ENCODE peak calls at places on chromosomes 6 and 20, in six cellular contexts. One of them, this sample, is unnamed.

GRCh38 chr6:150275489-150275888 is 93.3 kb upstream of the IYD start:
- DNase-seq in A673: no peak
- DNase-seq in BE2C: no peak
- DNase-seq in coronary artery: no peak
- DNase-seq in choroid plexus epithelial cell: no peak
- DNase-seq in RWPE1: no peak
- DNase-seq in this sample: no peak

GRCh38 chr6:158290659-158291058 is 21.6 kb upstream of the TULP4 start:
- DNase-seq in A673: no peak
- DNase-seq in BE2C: no peak
- DNase-seq in coronary artery: no peak
- DNase-seq in RWPE1: no peak
- DNase-seq in choroid plexus epithelial cell: no peak
- DNase-seq in this sample: no peak

GRCh38 chr6:42831237-42831636 is 48.2 kb upstream of the RPL7L1 start:
- DNase-seq in RWPE1: no peak
- DNase-seq in coronary artery: no peak
- DNase-seq in BE2C: no peak
- DNase-seq in A673: no peak
- DNase-seq in choroid plexus epithelial cell: no peak
- DNase-seq in this sample: no peak

GRCh38 chr20:42255820-42256219 is 637.6 kb upstream of the CHD6 start:
- DNase-seq in A673: no peak
- DNase-seq in RWPE1: no peak
- DNase-seq in coronary artery: no peak
- DNase-seq in BE2C: no peak
- DNase-seq in choroid plexus epithelial cell: no peak
- DNase-seq in this sample: no peak

GRCh38 chr6:160089534-160089897 is 32.1 kb upstream of the SLC22A1 start:
- DNase-seq in BE2C: no peak
- DNase-seq in coronary artery: no peak
- DNase-seq in RWPE1: no peak
- DNase-seq in choroid plexus epithelial cell: no peak
- DNase-seq in A673: no peak
- DNase-seq in this sample: no peak

GRCh38 chr20:31260326-31260932 is 3.0 kb downstream of the DEFB115 start:
- DNase-seq in RWPE1: peak; percentile 48
- DNase-seq in A673: peak; percentile 43
- DNase-seq in coronary artery: no peak
- DNase-seq in BE2C: no peak
- DNase-seq in choroid plexus epithelial cell: peak; percentile 5
- DNase-seq in this sample: peak; percentile 21

GRCh38 chr6:71510057-71510713 is 221.6 kb downstream of the OGFRL1 start:
- DNase-seq in A673: peak; percentile 61
- DNase-seq in choroid plexus epithelial cell: peak; percentile 91
- DNase-seq in RWPE1: peak; percentile 53
- DNase-seq in coronary artery: peak; percentile 78
- DNase-seq in BE2C: no peak
- DNase-seq in this sample: peak; percentile 58

GRCh38 chr6:37373822-37374514 is 20.2 kb downstream of the RNF8 start:
- DNase-seq in RWPE1: no peak
- DNase-seq in BE2C: no peak
- DNase-seq in A673: peak; percentile 74
- DNase-seq in choroid plexus epithelial cell: peak; percentile 48
- DNase-seq in coronary artery: no peak
- DNase-seq in this sample: peak; percentile 65

GRCh38 chr6:116298968-116299367 is 19.2 kb upstream of the TSPYL1 start:
- DNase-seq in BE2C: no peak
- DNase-seq in A673: no peak
- DNase-seq in RWPE1: no peak
- DNase-seq in choroid plexus epithelial cell: no peak
- DNase-seq in coronary artery: no peak
- DNase-seq in this sample: no peak

GRCh38 chr6:44067073-44067759 is 60.0 kb downstream of the MRPL14 start:
- DNase-seq in BE2C: no peak
- DNase-seq in choroid plexus epithelial cell: no peak
- DNase-seq in coronary artery: no peak
- DNase-seq in A673: no peak
- DNase-seq in RWPE1: no peak
- DNase-seq in this sample: no peak

GRCh38 chr6:118080547-118080946 is 173.5 kb downstream of the SLC35F1 start:
- DNase-seq in A673: peak; percentile 21
- DNase-seq in coronary artery: no peak
- DNase-seq in BE2C: no peak
- DNase-seq in choroid plexus epithelial cell: peak; percentile 2
- DNase-seq in RWPE1: no peak
- DNase-seq in this sample: no peak

GRCh38 chr20:17762243-17762872 is 62.6 kb downstream of the BANF2 start:
- DNase-seq in BE2C: no peak
- DNase-seq in coronary artery: no peak
- DNase-seq in RWPE1: no peak
- DNase-seq in choroid plexus epithelial cell: no peak
- DNase-seq in A673: no peak
- DNase-seq in this sample: no peak

GRCh38 chr6:125546827-125547226 is 202.6 kb upstream of the HEY2 start:
- DNase-seq in BE2C: no peak
- DNase-seq in RWPE1: no peak
- DNase-seq in A673: peak; percentile 65
- DNase-seq in choroid plexus epithelial cell: peak; percentile 48
- DNase-seq in coronary artery: peak; percentile 77
- DNase-seq in this sample: no peak

GRCh38 chr6:47094351-47094925 is 52.3 kb upstream of the ADGRF1 start:
- DNase-seq in coronary artery: no peak
- DNase-seq in choroid plexus epithelial cell: peak; percentile 59
- DNase-seq in A673: no peak
- DNase-seq in BE2C: no peak
- DNase-seq in RWPE1: peak; percentile 36
- DNase-seq in this sample: peak; percentile 72
- TF ChIP-seq CTCF in coronary artery: no peak
- TF ChIP-seq CTCF in choroid plexus epithelial cell: peak; percentile 51
- TF ChIP-seq CTCF in A673: no peak
- TF ChIP-seq CTCF in BE2C: no peak
- TF ChIP-seq CTCF in RWPE1: no peak
- TF ChIP-seq CTCF in this sample: peak; percentile 29

GRCh38 chr6:90113389-90113788 is 183.3 kb downstream of the BACH2 start:
- DNase-seq in RWPE1: no peak
- DNase-seq in BE2C: no peak
- DNase-seq in A673: no peak
- DNase-seq in choroid plexus epithelial cell: no peak
- DNase-seq in coronary artery: no peak
- DNase-seq in this sample: no peak
- TF ChIP-seq CTCF in RWPE1: no peak
- TF ChIP-seq CTCF in BE2C: no peak
- TF ChIP-seq CTCF in A673: no peak
- TF ChIP-seq CTCF in choroid plexus epithelial cell: no peak
- TF ChIP-seq CTCF in coronary artery: no peak
- TF ChIP-seq CTCF in this sample: no peak

DNA sequence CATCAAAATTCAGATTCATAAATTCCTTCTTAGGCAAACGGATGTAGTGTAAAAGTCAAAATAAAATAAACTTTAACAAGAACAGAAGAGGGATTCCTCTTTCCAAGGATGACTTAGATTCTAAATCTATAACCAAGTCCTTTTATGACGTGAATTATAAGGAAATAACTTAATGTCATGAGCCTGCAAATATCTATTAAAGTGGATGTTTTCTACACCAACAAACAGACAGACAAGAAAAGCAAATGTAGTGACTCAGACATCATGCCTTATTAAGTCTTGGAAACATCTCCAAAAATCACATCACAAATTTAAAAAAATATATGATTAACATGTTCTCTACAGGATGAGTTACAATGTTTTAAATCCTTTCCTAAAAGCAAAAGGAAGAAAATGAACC is 397.1 kb downstream of the ESR1 start:
- DNase-seq in RWPE1: no peak
- DNase-seq in BE2C: no peak
- DNase-seq in coronary artery: no peak
- DNase-seq in A673: no peak
- DNase-seq in choroid plexus epithelial cell: no peak
- DNase-seq in this sample: no peak
- TF ChIP-seq CTCF in RWPE1: no peak
- TF ChIP-seq CTCF in BE2C: no peak
- TF ChIP-seq CTCF in coronary artery: no peak
- TF ChIP-seq CTCF in A673: no peak
- TF ChIP-seq CTCF in choroid plexus epithelial cell: no peak
- TF ChIP-seq CTCF in this sample: no peak

DNA sequence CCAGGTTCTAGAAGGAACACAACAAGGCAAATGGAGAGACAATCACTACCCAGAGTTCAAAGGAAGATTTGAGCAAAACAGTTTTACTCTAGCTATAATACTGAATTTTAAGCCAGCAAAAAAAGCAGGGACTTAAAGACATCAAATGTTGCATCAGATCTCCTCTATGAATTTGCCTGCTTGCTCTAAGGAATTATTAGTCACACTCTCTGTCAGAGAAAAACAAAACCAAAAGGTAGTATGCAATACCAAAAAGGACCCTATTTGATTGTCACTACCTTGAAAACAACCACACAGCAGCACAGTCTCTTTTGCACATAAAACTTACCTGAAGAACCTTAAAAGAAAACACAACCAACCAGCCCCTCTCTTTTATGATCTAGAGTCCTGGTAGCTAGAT is 46.3 kb downstream of the BTBD9 start:
- DNase-seq in RWPE1: no peak
- DNase-seq in BE2C: no peak
- DNase-seq in choroid plexus epithelial cell: peak; percentile 41
- DNase-seq in A673: no peak
- DNase-seq in coronary artery: no peak
- DNase-seq in this sample: peak; percentile 41
- TF ChIP-seq CTCF in RWPE1: no peak
- TF ChIP-seq CTCF in BE2C: no peak
- TF ChIP-seq CTCF in choroid plexus epithelial cell: no peak
- TF ChIP-seq CTCF in A673: no peak
- TF ChIP-seq CTCF in coronary artery: no peak
- TF ChIP-seq CTCF in this sample: no peak

GRCh38 chr6:119343167-119343566 is 6.4 kb downstream of the MAN1A1 start:
- DNase-seq in coronary artery: no peak
- DNase-seq in BE2C: no peak
- DNase-seq in RWPE1: no peak
- DNase-seq in choroid plexus epithelial cell: no peak
- DNase-seq in A673: no peak
- DNase-seq in this sample: no peak
- TF ChIP-seq CTCF in coronary artery: no peak
- TF ChIP-seq CTCF in BE2C: peak; percentile 47
- TF ChIP-seq CTCF in RWPE1: no peak
- TF ChIP-seq CTCF in choroid plexus epithelial cell: peak; percentile 23
- TF ChIP-seq CTCF in A673: no peak
- TF ChIP-seq CTCF in this sample: no peak

DNA sequence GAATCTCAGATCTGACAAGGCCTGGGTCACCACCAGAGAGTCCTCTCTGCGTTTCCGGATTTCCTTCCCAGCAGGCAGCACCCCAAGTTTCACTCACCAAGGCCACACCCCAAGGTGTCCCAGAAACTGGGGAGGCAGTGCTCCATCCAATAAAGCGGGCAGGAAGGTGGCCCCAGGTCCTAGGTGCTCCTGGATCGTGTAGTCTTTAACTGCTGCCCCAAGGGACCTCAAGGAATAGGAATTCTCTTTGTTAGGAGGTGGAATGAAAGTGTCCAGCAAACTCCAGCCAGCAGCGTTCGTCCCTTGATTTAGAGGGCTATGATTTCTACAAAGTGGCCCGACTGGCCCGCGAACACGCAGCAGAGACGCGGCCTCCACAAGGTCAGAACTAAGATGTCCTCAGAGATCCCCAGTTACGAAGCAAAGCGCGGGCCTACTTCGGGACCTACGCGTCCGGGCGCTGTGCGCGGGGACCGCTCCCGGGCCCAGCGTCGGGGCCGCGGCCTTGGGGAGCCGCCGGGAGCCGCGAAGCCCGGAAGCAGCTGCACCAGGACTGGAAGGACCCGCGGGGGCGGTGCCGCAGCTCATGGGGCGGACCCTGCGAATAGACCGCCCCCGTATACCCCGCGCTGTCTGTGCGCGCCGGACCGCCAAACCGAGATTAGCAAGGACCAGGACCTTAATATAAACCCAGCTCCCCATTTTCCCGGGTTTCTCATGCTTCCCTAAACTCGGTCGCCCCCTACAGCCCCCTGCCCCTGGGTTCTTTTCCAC is at the start of gene C6orf47:
- DNase-seq in choroid plexus epithelial cell: peak; percentile 83
- DNase-seq in A673: peak; percentile 92
- DNase-seq in coronary artery: peak; percentile 89
- DNase-seq in BE2C: peak; percentile 91
- DNase-seq in RWPE1: peak; percentile 80
- DNase-seq in this sample: peak; percentile 62
- TF ChIP-seq CTCF in choroid plexus epithelial cell: no peak
- TF ChIP-seq CTCF in A673: no peak
- TF ChIP-seq CTCF in coronary artery: no peak
- TF ChIP-seq CTCF in BE2C: no peak
- TF ChIP-seq CTCF in RWPE1: no peak
- TF ChIP-seq CTCF in this sample: no peak

GRCh38 chr6:111710439-111710838 is 104.8 kb upstream of the TRAF3IP2 start:
- DNase-seq in choroid plexus epithelial cell: no peak
- DNase-seq in BE2C: no peak
- DNase-seq in A673: no peak
- DNase-seq in RWPE1: no peak
- DNase-seq in coronary artery: no peak
- DNase-seq in this sample: no peak

GRCh38 chr6:111711989-111712388 is 106.3 kb upstream of the TRAF3IP2 start:
- DNase-seq in A673: no peak
- DNase-seq in coronary artery: no peak
- DNase-seq in RWPE1: no peak
- DNase-seq in choroid plexus epithelial cell: no peak
- DNase-seq in BE2C: peak; percentile 42
- DNase-seq in this sample: no peak

GRCh38 chr6:111712398-111712797 is 106.7 kb upstream of the TRAF3IP2 start:
- DNase-seq in choroid plexus epithelial cell: peak; percentile 95
- DNase-seq in BE2C: no peak
- DNase-seq in RWPE1: peak; percentile 13
- DNase-seq in coronary artery: no peak
- DNase-seq in A673: no peak
- DNase-seq in this sample: peak; percentile 21

GRCh38 chr6:111710911-111711310 is 105.2 kb upstream of the TRAF3IP2 start:
- DNase-seq in A673: no peak
- DNase-seq in choroid plexus epithelial cell: no peak
- DNase-seq in coronary artery: no peak
- DNase-seq in BE2C: no peak
- DNase-seq in RWPE1: no peak
- DNase-seq in this sample: no peak

GRCh38 chr6:111711476-111711875 is 105.8 kb upstream of the TRAF3IP2 start:
- DNase-seq in A673: no peak
- DNase-seq in choroid plexus epithelial cell: no peak
- DNase-seq in BE2C: peak; percentile 91
- DNase-seq in RWPE1: no peak
- DNase-seq in coronary artery: no peak
- DNase-seq in this sample: no peak
- TF ChIP-seq CTCF in A673: no peak
- TF ChIP-seq CTCF in choroid plexus epithelial cell: no peak
- TF ChIP-seq CTCF in BE2C: peak; percentile 40
- TF ChIP-seq CTCF in RWPE1: no peak
- TF ChIP-seq CTCF in coronary artery: no peak
- TF ChIP-seq CTCF in this sample: no peak

GRCh38 chr20:57573893-57574292 is 13.0 kb downstream of the PCK1 start:
- DNase-seq in choroid plexus epithelial cell: no peak
- DNase-seq in BE2C: peak; percentile 41
- DNase-seq in RWPE1: no peak
- DNase-seq in A673: no peak
- DNase-seq in coronary artery: no peak
- DNase-seq in this sample: no peak
- TF ChIP-seq CTCF in choroid plexus epithelial cell: peak; percentile 3
- TF ChIP-seq CTCF in BE2C: peak; percentile 70
- TF ChIP-seq CTCF in RWPE1: no peak
- TF ChIP-seq CTCF in A673: peak; percentile 48
- TF ChIP-seq CTCF in coronary artery: no peak
- TF ChIP-seq CTCF in this sample: no peak

GRCh38 chr6:108531332-108531731 is 29.4 kb upstream of the FOXO3 start:
- DNase-seq in BE2C: no peak
- DNase-seq in RWPE1: no peak
- DNase-seq in A673: no peak
- DNase-seq in choroid plexus epithelial cell: no peak
- DNase-seq in coronary artery: no peak
- DNase-seq in this sample: no peak
- TF ChIP-seq CTCF in BE2C: peak; percentile 22
- TF ChIP-seq CTCF in RWPE1: no peak
- TF ChIP-seq CTCF in A673: no peak
- TF ChIP-seq CTCF in choroid plexus epithelial cell: no peak
- TF ChIP-seq CTCF in coronary artery: no peak
- TF ChIP-seq CTCF in this sample: no peak